ENCODE peak calls at places on chromosomes 7 and 10, in nine cellular contexts. One of them, this sample, is unnamed.
A peak's percentile ranks its signal among the peaks of the same experiment; 100 is the strongest.

GRCh38 chr7:100897111-100897608 is 1.5 kb upstream of the ACHE start:
- DNase-seq in right lobe of liver: peak; percentile 64
- DNase-seq in tibial nerve: no peak
- DNase-seq in gastrocnemius medialis: no peak
- DNase-seq in body of pancreas: peak; percentile 56
- DNase-seq in prostate gland: peak; percentile 44
- DNase-seq in IMR-90: no peak
- DNase-seq in A549: no peak
- DNase-seq in adrenal gland: peak; percentile 55
- DNase-seq in this sample: peak; percentile 56

GRCh38 chr7:129053938-129054437 is 923 bp downstream of the TNPO3 start:
- DNase-seq in right lobe of liver: no peak
- DNase-seq in tibial nerve: no peak
- DNase-seq in gastrocnemius medialis: no peak
- DNase-seq in body of pancreas: no peak
- DNase-seq in prostate gland: no peak
- DNase-seq in IMR-90: peak; percentile 32
- DNase-seq in A549: no peak
- DNase-seq in adrenal gland: no peak
- DNase-seq in this sample: no peak

GRCh38 chr10:94524146-94524545 is 21.4 kb upstream of the HELLS start:
- DNase-seq in right lobe of liver: no peak
- DNase-seq in tibial nerve: no peak
- DNase-seq in gastrocnemius medialis: no peak
- DNase-seq in body of pancreas: no peak
- DNase-seq in prostate gland: no peak
- DNase-seq in IMR-90: peak; percentile 64
- DNase-seq in A549: no peak
- DNase-seq in adrenal gland: no peak
- DNase-seq in this sample: no peak

GRCh38 chr10:52213511-52213831 is 100.6 kb upstream of the DKK1 start:
- DNase-seq in right lobe of liver: peak; percentile 19
- DNase-seq in tibial nerve: no peak
- DNase-seq in gastrocnemius medialis: peak; percentile 30
- DNase-seq in body of pancreas: peak; percentile 31
- DNase-seq in prostate gland: no peak
- DNase-seq in IMR-90: peak; percentile 75
- DNase-seq in A549: no peak
- DNase-seq in adrenal gland: no peak
- DNase-seq in this sample: no peak

GRCh38 chr10:27072436-27073114 is 27.7 kb downstream of the ANKRD26 start:
- DNase-seq in right lobe of liver: no peak
- DNase-seq in tibial nerve: no peak
- DNase-seq in gastrocnemius medialis: no peak
- DNase-seq in body of pancreas: no peak
- DNase-seq in prostate gland: no peak
- DNase-seq in IMR-90: no peak
- DNase-seq in A549: peak; percentile 27
- DNase-seq in adrenal gland: no peak
- DNase-seq in this sample: no peak

GRCh38 chr7:40232242-40232929 is 97.6 kb downstream of the SUGCT start:
- DNase-seq in right lobe of liver: no peak
- DNase-seq in tibial nerve: no peak
- DNase-seq in gastrocnemius medialis: no peak
- DNase-seq in body of pancreas: no peak
- DNase-seq in prostate gland: peak; percentile 9
- DNase-seq in IMR-90: peak; percentile 80
- DNase-seq in A549: peak; percentile 56
- DNase-seq in adrenal gland: peak; percentile 55
- DNase-seq in this sample: no peak

GRCh38 chr10:48658243-48658888 is 26.3 kb upstream of the WDFY4 start:
- DNase-seq in right lobe of liver: peak; percentile 70
- DNase-seq in tibial nerve: peak; percentile 70
- DNase-seq in gastrocnemius medialis: peak; percentile 52
- DNase-seq in body of pancreas: peak; percentile 79
- DNase-seq in prostate gland: peak; percentile 50
- DNase-seq in IMR-90: peak; percentile 58
- DNase-seq in A549: peak; percentile 73
- DNase-seq in adrenal gland: peak; percentile 93
- DNase-seq in this sample: peak; percentile 84

GRCh38 chr10:51327432-51327831 is 253.1 kb downstream of the PRKG1 start:
- DNase-seq in right lobe of liver: no peak
- DNase-seq in tibial nerve: no peak
- DNase-seq in gastrocnemius medialis: no peak
- DNase-seq in body of pancreas: no peak
- DNase-seq in prostate gland: no peak
- DNase-seq in IMR-90: no peak
- DNase-seq in A549: no peak
- DNase-seq in adrenal gland: no peak
- DNase-seq in this sample: no peak

GRCh38 chr7:50534690-50535290 is 30.4 kb downstream of the DDC start:
- DNase-seq in right lobe of liver: no peak
- DNase-seq in tibial nerve: no peak
- DNase-seq in gastrocnemius medialis: peak; percentile 52
- DNase-seq in body of pancreas: no peak
- DNase-seq in prostate gland: no peak
- DNase-seq in IMR-90: peak; percentile 100
- DNase-seq in A549: peak; percentile 96
- DNase-seq in adrenal gland: peak; percentile 86
- DNase-seq in this sample: no peak

GRCh38 chr10:21749788-21750187 is 215.8 kb downstream of the MLLT10 start:
- DNase-seq in right lobe of liver: no peak
- DNase-seq in tibial nerve: no peak
- DNase-seq in gastrocnemius medialis: no peak
- DNase-seq in body of pancreas: no peak
- DNase-seq in prostate gland: no peak
- DNase-seq in IMR-90: peak; percentile 12
- DNase-seq in A549: no peak
- DNase-seq in adrenal gland: no peak
- DNase-seq in this sample: no peak

GRCh38 chr10:102537948-102538347 is 34.2 kb downstream of the SUFU start:
- DNase-seq in right lobe of liver: no peak
- DNase-seq in tibial nerve: no peak
- DNase-seq in gastrocnemius medialis: no peak
- DNase-seq in body of pancreas: no peak
- DNase-seq in prostate gland: no peak
- DNase-seq in IMR-90: no peak
- DNase-seq in A549: no peak
- DNase-seq in adrenal gland: no peak
- DNase-seq in this sample: no peak

GRCh38 chr10:43398939-43399871 is 9.8 kb downstream of the HNRNPF start:
- DNase-seq in right lobe of liver: no peak
- DNase-seq in tibial nerve: no peak
- DNase-seq in gastrocnemius medialis: peak; percentile 2
- DNase-seq in body of pancreas: peak; percentile 22
- DNase-seq in prostate gland: no peak
- DNase-seq in IMR-90: peak; percentile 72
- DNase-seq in A549: no peak
- DNase-seq in adrenal gland: peak; percentile 48
- DNase-seq in this sample: no peak

GRCh38 chr7:53121374-53121773 is 85.9 kb downstream of the POM121L12 start:
- DNase-seq in right lobe of liver: no peak
- DNase-seq in tibial nerve: no peak
- DNase-seq in gastrocnemius medialis: no peak
- DNase-seq in body of pancreas: no peak
- DNase-seq in prostate gland: no peak
- DNase-seq in IMR-90: no peak
- DNase-seq in A549: no peak
- DNase-seq in adrenal gland: no peak
- DNase-seq in this sample: no peak

GRCh38 chr10:8060010-8060703 is 5.7 kb downstream of the GATA3 start:
- DNase-seq in right lobe of liver: no peak
- DNase-seq in tibial nerve: no peak
- DNase-seq in gastrocnemius medialis: no peak
- DNase-seq in body of pancreas: no peak
- DNase-seq in prostate gland: no peak
- DNase-seq in IMR-90: peak; percentile 25
- DNase-seq in A549: no peak
- DNase-seq in adrenal gland: peak; percentile 80
- DNase-seq in this sample: no peak

GRCh38 chr7:148483515-148483914 is 107.1 kb upstream of the C7orf33 start:
- DNase-seq in right lobe of liver: no peak
- DNase-seq in tibial nerve: no peak
- DNase-seq in gastrocnemius medialis: no peak
- DNase-seq in body of pancreas: no peak
- DNase-seq in prostate gland: no peak
- DNase-seq in IMR-90: no peak
- DNase-seq in A549: no peak
- DNase-seq in adrenal gland: no peak
- DNase-seq in this sample: no peak

GRCh38 chr7:148480479-148481146 is 110.0 kb upstream of the C7orf33 start:
- DNase-seq in right lobe of liver: no peak
- DNase-seq in tibial nerve: no peak
- DNase-seq in gastrocnemius medialis: no peak
- DNase-seq in body of pancreas: no peak
- DNase-seq in prostate gland: no peak
- DNase-seq in IMR-90: no peak
- DNase-seq in A549: no peak
- DNase-seq in adrenal gland: no peak
- DNase-seq in this sample: no peak

GRCh38 chr7:148481147-148481526 is 109.4 kb upstream of the C7orf33 start:
- DNase-seq in right lobe of liver: peak; percentile 51
- DNase-seq in tibial nerve: no peak
- DNase-seq in gastrocnemius medialis: no peak
- DNase-seq in body of pancreas: no peak
- DNase-seq in prostate gland: no peak
- DNase-seq in IMR-90: no peak
- DNase-seq in A549: no peak
- DNase-seq in adrenal gland: no peak
- DNase-seq in this sample: no peak

GRCh38 chr7:148483941-148484340 is 106.6 kb upstream of the C7orf33 start:
- DNase-seq in right lobe of liver: no peak
- DNase-seq in tibial nerve: no peak
- DNase-seq in gastrocnemius medialis: no peak
- DNase-seq in body of pancreas: no peak
- DNase-seq in prostate gland: no peak
- DNase-seq in IMR-90: no peak
- DNase-seq in A549: no peak
- DNase-seq in adrenal gland: no peak
- DNase-seq in this sample: no peak

GRCh38 chr7:148481965-148482626 is 108.5 kb upstream of the C7orf33 start:
- DNase-seq in right lobe of liver: no peak
- DNase-seq in tibial nerve: no peak
- DNase-seq in gastrocnemius medialis: no peak
- DNase-seq in body of pancreas: no peak
- DNase-seq in prostate gland: no peak
- DNase-seq in IMR-90: no peak
- DNase-seq in A549: no peak
- DNase-seq in adrenal gland: no peak
- DNase-seq in this sample: no peak
- H3K27ac ChIP-seq in right lobe of liver: peak overlapping the region; percentile 89
- H3K27ac ChIP-seq in tibial nerve: no peak overlapping the region
- H3K27ac ChIP-seq in gastrocnemius medialis: no peak overlapping the region
- H3K27ac ChIP-seq in body of pancreas: no peak overlapping the region
- H3K27ac ChIP-seq in prostate gland: no peak overlapping the region
- H3K27ac ChIP-seq in IMR-90: no peak overlapping the region
- H3K27ac ChIP-seq in A549: no peak overlapping the region
- H3K27ac ChIP-seq in adrenal gland: no peak overlapping the region
- H3K27ac ChIP-seq in this sample: no peak overlapping the region

DNA sequence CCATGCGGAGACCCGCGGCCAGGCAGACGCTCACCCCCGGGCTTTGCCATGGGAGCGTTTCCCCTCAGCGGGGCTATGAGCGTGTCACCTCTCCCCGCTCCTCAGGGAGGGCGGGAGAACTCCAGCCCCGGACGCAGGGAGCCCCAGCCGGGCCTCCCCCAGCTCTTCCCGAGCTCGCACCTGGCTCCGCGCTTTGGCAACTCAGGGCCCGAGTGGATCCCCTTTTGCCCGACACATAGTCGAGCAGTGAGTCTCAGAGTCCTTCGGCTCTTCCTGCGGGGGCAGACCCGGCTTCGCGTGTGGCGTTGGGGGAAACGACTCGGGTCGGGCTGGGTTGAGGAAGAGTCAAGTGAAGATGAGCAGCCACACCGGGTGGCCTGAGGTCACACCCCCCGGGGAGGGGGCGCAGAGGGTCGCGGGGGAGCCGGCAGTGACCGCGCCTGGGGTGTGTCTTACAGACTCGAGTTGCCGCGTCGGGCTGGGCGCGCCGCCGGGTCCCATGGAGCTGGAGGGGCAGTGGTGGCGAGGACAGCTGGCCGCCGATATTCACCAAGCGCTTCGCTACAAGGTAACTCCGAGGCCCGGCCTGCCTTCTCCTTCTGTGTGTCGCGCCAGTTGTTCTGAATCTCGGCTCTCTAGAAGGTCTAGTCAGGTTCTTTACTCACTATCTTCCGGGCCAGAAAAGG is 655 bp downstream of the CCNJ start:
- DNase-seq in right lobe of liver: peak; percentile 44
- DNase-seq in tibial nerve: no peak
- DNase-seq in gastrocnemius medialis: peak; percentile 20
- DNase-seq in body of pancreas: peak; percentile 48
- DNase-seq in prostate gland: peak; percentile 29
- DNase-seq in IMR-90: peak; percentile 45
- DNase-seq in A549: peak; percentile 40
- DNase-seq in adrenal gland: peak; percentile 72
- DNase-seq in this sample: peak; percentile 73
- H3K4me3 ChIP-seq in right lobe of liver: peak overlapping the region; percentile 55
- H3K4me3 ChIP-seq in tibial nerve: peak overlapping the region; percentile 87
- H3K4me3 ChIP-seq in gastrocnemius medialis: peak overlapping the region; percentile 77
- H3K4me3 ChIP-seq in body of pancreas: peak overlapping the region; percentile 48
- H3K4me3 ChIP-seq in prostate gland: peak overlapping the region; percentile 80
- H3K4me3 ChIP-seq in IMR-90: peak overlapping the region; percentile 87
- H3K4me3 ChIP-seq in A549: peak overlapping the region; percentile 87
- H3K4me3 ChIP-seq in adrenal gland: peak overlapping the region; percentile 95
- H3K4me3 ChIP-seq in this sample: peak overlapping the region; percentile 93

GRCh38 chr7:1028775-1029636 is 15.3 kb upstream of the GPR146 start:
- DNase-seq in right lobe of liver: peak; percentile 87
- DNase-seq in tibial nerve: peak; percentile 78
- DNase-seq in gastrocnemius medialis: peak; percentile 92
- DNase-seq in body of pancreas: peak; percentile 94
- DNase-seq in prostate gland: peak; percentile 84
- DNase-seq in IMR-90: peak; percentile 95
- DNase-seq in A549: peak; percentile 90
- DNase-seq in adrenal gland: peak; percentile 96
- DNase-seq in this sample: peak; percentile 78
- TF ChIP-seq POLR2A in right lobe of liver: no peak
- TF ChIP-seq POLR2A in tibial nerve: peak; percentile 18
- TF ChIP-seq POLR2A in gastrocnemius medialis: no peak
- TF ChIP-seq POLR2A in body of pancreas: no peak
- TF ChIP-seq POLR2A in prostate gland: peak; percentile 51
- TF ChIP-seq POLR2A in IMR-90: peak; percentile 13
- TF ChIP-seq POLR2A in A549: peak; percentile 57
- TF ChIP-seq POLR2A in adrenal gland: no peak
- TF ChIP-seq POLR2A in this sample: no peak

DNA sequence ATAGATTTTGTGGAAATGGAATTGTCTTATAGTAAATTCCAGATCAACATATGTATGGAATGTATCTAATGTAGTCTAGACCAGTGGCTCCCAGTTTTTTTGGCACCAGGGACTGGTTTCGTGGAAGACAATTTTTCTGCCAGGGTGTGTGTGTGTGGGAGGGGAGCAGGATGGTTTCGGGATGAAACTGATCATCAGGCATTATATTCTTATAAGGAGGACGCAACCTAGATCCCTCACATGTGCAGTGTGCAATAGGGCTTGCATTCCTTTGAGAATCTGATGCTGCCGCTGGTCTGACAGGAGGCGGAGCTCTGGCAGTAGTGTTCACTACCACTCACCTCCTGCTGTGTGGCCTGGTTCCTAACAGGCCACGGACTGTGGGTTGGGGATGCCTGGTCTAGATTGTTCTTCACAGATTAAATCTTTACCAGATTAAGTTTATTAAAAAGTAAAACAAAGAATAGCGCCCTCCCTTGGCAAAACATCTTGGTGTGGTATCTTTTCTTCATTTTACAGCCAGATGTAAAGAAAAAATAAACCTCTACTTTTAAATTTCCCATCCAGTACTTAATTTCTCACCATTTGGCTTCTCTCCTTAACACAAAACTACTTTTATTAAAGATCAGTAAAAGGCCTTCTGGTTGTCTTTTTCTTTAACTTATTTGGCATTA is 48.4 kb downstream of the SEPTIN7 start:
- DNase-seq in right lobe of liver: no peak
- DNase-seq in tibial nerve: no peak
- DNase-seq in gastrocnemius medialis: no peak
- DNase-seq in body of pancreas: no peak
- DNase-seq in prostate gland: no peak
- DNase-seq in IMR-90: peak; percentile 20
- DNase-seq in A549: no peak
- DNase-seq in adrenal gland: no peak
- DNase-seq in this sample: no peak
- H3K27ac ChIP-seq in right lobe of liver: no peak overlapping the region
- H3K27ac ChIP-seq in tibial nerve: no peak overlapping the region
- H3K27ac ChIP-seq in gastrocnemius medialis: no peak overlapping the region
- H3K27ac ChIP-seq in body of pancreas: no peak overlapping the region
- H3K27ac ChIP-seq in prostate gland: no peak overlapping the region
- H3K27ac ChIP-seq in IMR-90: no peak overlapping the region
- H3K27ac ChIP-seq in A549: no peak overlapping the region
- H3K27ac ChIP-seq in adrenal gland: no peak overlapping the region
- H3K27ac ChIP-seq in this sample: no peak overlapping the region

This sample was measured in heart left ventricle.